ENCODE peak calls at places on chromosomes 1 and 21, in five cellular contexts. I, L, F, V and Q are unnamed samples.

GRCh38 chr1:226687476-226687875 is 51.6 kb downstream of the ITPKB start:
- DNase-seq in I (no peak), L (no peak), F (no peak), V (no peak), Q (no peak)

GRCh38 chr1:117320515-117320914 is 46.7 kb upstream of the MAN1A2 start:
- DNase-seq in I (no peak), L (no peak), F (no peak), V (no peak), Q (no peak)

GRCh38 chr1:41878495-41878894 is 40.2 kb downstream of the HIVEP3 start:
- DNase-seq in I (no peak), L (no peak), F (no peak), V (no peak), Q (no peak)

GRCh38 chr1:229714964-229715603 is 89.0 kb downstream of the URB2 start:
- DNase-seq in I (no peak), L (no peak), F (peak; percentile 23), V (peak; percentile 56), Q (peak; percentile 54)

GRCh38 chr21:46518983-46519583 is 60.4 kb downstream of the DIP2A start:
- DNase-seq in I (no peak), L (no peak), F (no peak), V (no peak), Q (no peak)

GRCh38 chr1:230246551-230246950 is 179.5 kb downstream of the GALNT2 start:
- DNase-seq in I (no peak), L (no peak), F (no peak), V (no peak), Q (no peak)

GRCh38 chr1:91548382-91549040 is 47.9 kb downstream of the CDC7 start:
- DNase-seq in I (no peak), L (no peak), F (no peak), V (no peak), Q (no peak)

GRCh38 chr21:34974162-34974981 is 74.7 kb downstream of the RUNX1 start:
- DNase-seq in I (no peak), L (no peak), F (no peak), V (no peak), Q (no peak)

GRCh38 chr1:116496380-116496779 is 74.4 kb downstream of the CD58 start:
- DNase-seq in I (no peak), L (no peak), F (peak; percentile 48), V (no peak), Q (no peak)

GRCh38 chr1:153447498-153448170 is 12.8 kb downstream of the S100A7 start:
- DNase-seq in I (no peak), L (no peak), F (peak; percentile 35), V (no peak), Q (no peak)

GRCh38 chr1:112841825-112842224 is 114.2 kb downstream of the SLC16A1 start:
- DNase-seq in I (no peak), L (no peak), F (no peak), V (no peak), Q (no peak)
- H3K27ac ChIP-seq in I (no peak overlapping the region), L (no peak overlapping the region), F (no peak overlapping the region), V (no peak overlapping the region), Q (no peak overlapping the region)

GRCh38 chr1:51509773-51510172 is 9.3 kb downstream of the EPS15 start:
- DNase-seq in I (no peak), L (no peak), F (no peak), V (no peak), Q (no peak)
- H3K4me1 ChIP-seq in I (peaks cover 71% of the 10 kb centered on the region), L (peaks cover 1% of the 10 kb centered on the region), F (peaks cover 86% of the 10 kb centered on the region), V (no peaks in the 10 kb centered on the region), Q (peaks cover 45% of the 10 kb centered on the region)

DNA sequence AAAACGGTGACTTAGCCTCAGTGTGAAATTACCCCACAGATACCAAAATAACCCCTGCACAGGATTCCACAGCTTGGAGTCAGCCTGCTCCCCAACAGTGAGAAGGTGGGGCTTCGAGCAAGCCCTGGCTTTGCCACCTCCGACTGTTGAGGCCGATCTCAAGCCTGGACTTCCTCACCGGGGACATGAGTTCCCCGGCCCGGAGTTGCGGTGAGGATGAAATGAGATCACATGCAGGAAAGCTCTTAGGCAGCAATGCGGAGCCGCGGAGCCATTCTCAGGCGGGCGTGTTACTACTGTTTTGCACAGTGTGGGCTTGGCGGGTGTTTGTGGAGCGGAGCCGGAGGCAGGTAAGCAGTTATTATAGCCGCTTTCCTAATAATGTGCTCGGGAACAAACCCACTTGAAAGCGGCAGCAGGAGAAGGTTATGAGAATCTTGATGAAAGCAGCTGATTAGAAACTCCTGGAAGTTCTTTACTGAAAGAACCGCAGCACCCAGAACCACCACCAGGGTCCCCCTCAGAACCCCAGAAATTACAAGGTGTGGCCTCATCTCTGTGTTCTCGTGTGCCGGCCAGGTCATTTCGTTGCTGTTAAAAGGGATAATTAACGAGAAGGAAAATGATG is 3.9 kb upstream of the CLSTN1 start:
- DNase-seq in I (no peak), L (no peak), F (no peak), V (no peak), Q (no peak)
- TF ChIP-seq CTCF in I (no peak), L (no peak), F (no peak), V (no peak), Q (no peak)

GRCh38 chr1:46220808-46221207 is 17.7 kb downstream of the LURAP1 start:
- DNase-seq in I (no peak), L (no peak), F (no peak), V (no peak), Q (no peak)

GRCh38 chr1:46219551-46220520 is 16.7 kb downstream of the LURAP1 start:
- DNase-seq in I (no peak), L (no peak), F (peak; percentile 58), V (no peak), Q (no peak)

GRCh38 chr1:46223472-46223943 is 20.4 kb downstream of the LURAP1 start:
- DNase-seq in I (peak; percentile 69), L (peak; percentile 64), F (peak; percentile 88), V (peak; percentile 71), Q (peak; percentile 66)

GRCh38 chr1:46224966-46225365 is 21.8 kb downstream of the LURAP1 start:
- DNase-seq in I (no peak), L (no peak), F (no peak), V (no peak), Q (no peak)

GRCh38 chr1:46221749-46222148 is 18.6 kb downstream of the LURAP1 start:
- DNase-seq in I (no peak), L (no peak), F (peak; percentile 39), V (no peak), Q (no peak)
- H3K27ac ChIP-seq in I (no peak overlapping the region), L (no peak overlapping the region), F (no peak overlapping the region), V (no peak overlapping the region), Q (no peak overlapping the region)

GRCh38 chr1:179178965-179179364 is 50.5 kb downstream of the ABL2 start:
- DNase-seq in I (no peak), L (no peak), F (no peak), V (no peak), Q (no peak)
- H3K4me1 ChIP-seq in I (peaks cover 27% of the 10 kb centered on the region), L (peaks cover 2% of the 10 kb centered on the region), F (peaks cover 31% of the 10 kb centered on the region), V (no peaks in the 10 kb centered on the region), Q (peaks cover 3% of the 10 kb centered on the region)

DNA sequence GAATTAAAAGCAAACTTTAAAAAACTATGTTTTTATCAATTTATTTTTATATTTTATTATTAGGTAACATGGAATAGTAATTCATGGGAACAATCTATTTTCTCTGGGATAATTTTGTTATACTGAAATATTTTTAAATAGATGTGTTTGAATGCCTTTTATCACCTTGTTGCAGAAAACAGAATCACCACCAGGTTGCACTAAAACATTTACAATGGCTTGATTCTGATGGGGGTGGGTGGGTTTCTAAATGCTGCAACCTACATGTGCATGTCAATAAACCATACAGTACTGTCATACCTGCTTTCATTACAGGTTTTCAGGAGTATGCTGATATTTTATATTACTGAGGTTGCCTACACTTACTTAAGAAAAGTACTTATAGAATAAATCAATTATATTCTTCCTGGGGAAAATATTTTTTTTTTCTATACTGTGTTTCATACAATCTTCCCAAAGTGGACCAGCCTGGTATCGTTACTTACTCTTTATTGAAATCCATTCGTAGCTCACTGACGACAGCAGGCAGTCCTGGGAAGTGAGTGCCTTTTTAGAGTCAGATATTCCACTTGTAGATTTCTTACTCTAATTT is 132.8 kb downstream of the PTPRC start:
- DNase-seq in I (no peak), L (no peak), F (no peak), V (no peak), Q (no peak)
- TF ChIP-seq CTCF in I (peak; percentile 42), L (no peak), F (peak; percentile 57), V (peak; percentile 13), Q (no peak)

GRCh38 chr1:246156847-246157246 is 350.2 kb downstream of the SMYD3 start:
- DNase-seq in I (no peak), L (no peak), F (no peak), V (no peak), Q (no peak)

GRCh38 chr1:246151796-246152434 is 355.2 kb downstream of the SMYD3 start:
- DNase-seq in I (no peak), L (no peak), F (no peak), V (no peak), Q (no peak)

GRCh38 chr1:246152986-246153431 is 354.1 kb downstream of the SMYD3 start:
- DNase-seq in I (no peak), L (no peak), F (no peak), V (no peak), Q (no peak)

GRCh38 chr1:246155923-246156322 is 351.2 kb downstream of the SMYD3 start:
- DNase-seq in I (no peak), L (no peak), F (peak; percentile 13), V (no peak), Q (no peak)

DNA sequence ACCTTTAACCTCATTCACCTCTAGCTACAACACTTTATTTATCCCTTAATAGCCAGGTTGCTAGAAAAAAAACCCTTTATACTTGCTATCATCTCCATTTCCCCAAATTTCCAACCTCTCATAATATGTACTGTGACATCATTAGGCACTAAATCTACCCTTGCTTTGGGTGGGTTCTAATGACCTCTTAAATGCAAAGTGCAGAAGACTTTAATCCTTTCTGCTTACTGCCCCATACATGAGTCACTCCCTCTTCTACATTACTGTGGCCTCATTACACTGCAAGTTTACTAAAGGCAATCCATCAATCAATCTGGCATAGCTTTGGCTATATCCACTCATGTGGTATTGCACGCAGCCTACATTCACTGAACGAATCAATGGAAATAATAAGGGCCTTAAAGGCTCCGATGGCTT is 353.3 kb downstream of the SMYD3 start:
- DNase-seq in I (no peak), L (no peak), F (no peak), V (no peak), Q (no peak)
- H3K27ac ChIP-seq in I (no peak overlapping the region), L (no peak overlapping the region), F (no peak overlapping the region), V (no peak overlapping the region), Q (no peak overlapping the region)

DNA sequence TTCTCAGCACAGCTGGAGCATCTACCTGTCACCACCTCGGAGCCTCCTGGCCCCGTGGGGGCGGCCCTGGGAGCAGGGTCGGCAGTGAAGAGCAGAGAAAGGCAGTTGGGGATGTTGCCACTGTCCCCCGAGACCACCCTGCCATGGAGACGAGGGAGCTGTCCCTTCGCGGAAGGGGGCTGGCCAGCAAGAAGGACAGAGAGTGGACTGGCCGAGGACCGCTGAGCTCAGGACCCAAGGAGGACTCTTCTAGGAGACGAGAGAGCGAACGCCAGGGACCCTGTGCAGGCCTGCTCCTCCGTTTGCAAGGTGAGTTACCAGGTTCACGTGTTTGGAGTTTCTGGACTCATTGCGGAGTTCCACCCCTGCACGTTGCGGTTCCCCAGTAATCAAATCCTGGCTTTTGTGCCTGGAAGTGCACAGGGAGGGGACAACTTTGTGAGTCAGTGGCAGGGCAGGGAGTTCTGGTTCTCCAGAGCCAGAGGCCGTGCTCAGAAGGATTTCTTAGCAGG is 5.6 kb upstream of the POFUT2 start:
- DNase-seq in I (peak; percentile 43), L (peak; percentile 28), F (peak; percentile 62), V (peak; percentile 20), Q (peak; percentile 50)
- H3K4me1 ChIP-seq in I (peaks cover 47% of the 10 kb centered on the region), L (peaks cover 27% of the 10 kb centered on the region), F (peaks cover 65% of the 10 kb centered on the region), V (peaks cover 15% of the 10 kb centered on the region), Q (peaks cover 6% of the 10 kb centered on the region)